ENCODE peak calls at places on chromosomes 12 and 14, in four cellular contexts. One of them, this sample, is unnamed.

GRCh38 chr12:84912191-84913142 is at the start of gene SLC6A15:
- DNase-seq in K562: no peak
- DNase-seq in GM12878: no peak
- DNase-seq in HepG2: no peak
- DNase-seq in this sample: peak

GRCh38 chr12:47576256-47576655 is 129.6 kb downstream of the RPAP3 start:
- DNase-seq in HepG2: no peak
- DNase-seq in GM12878: no peak
- DNase-seq in K562: no peak
- DNase-seq in this sample: peak

GRCh38 chr12:61798778-61799177 is 461.4 kb upstream of the USP15 start:
- DNase-seq in GM12878: no peak
- DNase-seq in HepG2: no peak
- DNase-seq in K562: no peak
- DNase-seq in this sample: no peak

GRCh38 chr12:68340404-68341270 is 8.5 kb upstream of the MDM1 start:
- DNase-seq in HepG2: no peak
- DNase-seq in GM12878: no peak
- DNase-seq in K562: no peak
- DNase-seq in this sample: no peak

GRCh38 chr12:15014708-15015107 is 41.9 kb downstream of the PDE6H start:
- DNase-seq in HepG2: no peak
- DNase-seq in K562: no peak
- DNase-seq in GM12878: no peak
- DNase-seq in this sample: no peak

GRCh38 chr12:93896427-93896826 is 219.3 kb downstream of the CRADD start:
- DNase-seq in K562: no peak
- DNase-seq in GM12878: no peak
- DNase-seq in HepG2: no peak
- DNase-seq in this sample: no peak

GRCh38 chr12:52360663-52361271 is 6.5 kb downstream of the KRT85 start:
- DNase-seq in K562: no peak
- DNase-seq in HepG2: no peak
- DNase-seq in GM12878: no peak
- DNase-seq in this sample: no peak

GRCh38 chr12:132152921-132153321 is 8.7 kb downstream of the NOC4L start:
- DNase-seq in GM12878: no peak
- DNase-seq in HepG2: no peak
- DNase-seq in K562: no peak
- DNase-seq in this sample: no peak

GRCh38 chr12:14827043-14827442 is 13.1 kb upstream of the SMCO3 start:
- DNase-seq in GM12878: no peak
- DNase-seq in K562: no peak
- DNase-seq in HepG2: no peak
- DNase-seq in this sample: no peak

GRCh38 chr14:103891667-103892215 is 36.5 kb upstream of the TDRD9 start:
- DNase-seq in GM12878: no peak
- DNase-seq in K562: no peak
- DNase-seq in HepG2: no peak
- DNase-seq in this sample: no peak

GRCh38 chr12:52156310-52156709 is 35.5 kb downstream of the KRT80 start:
- DNase-seq in K562: no peak
- DNase-seq in GM12878: no peak
- DNase-seq in HepG2: no peak
- DNase-seq in this sample: no peak

GRCh38 chr12:67991158-67991557 is 1.9 kb downstream of the IFNG-AS1 start:
- DNase-seq in GM12878: no peak
- DNase-seq in HepG2: no peak
- DNase-seq in K562: no peak
- DNase-seq in this sample: no peak

GRCh38 chr12:56884421-56884820 is 49.8 kb downstream of the SDR9C7 start:
- DNase-seq in K562: no peak
- DNase-seq in HepG2: no peak
- DNase-seq in GM12878: no peak
- DNase-seq in this sample: no peak

GRCh38 chr12:20213851-20214250 is 154.5 kb upstream of the PDE3A start:
- DNase-seq in GM12878: no peak
- DNase-seq in K562: no peak
- DNase-seq in HepG2: no peak
- DNase-seq in this sample: no peak

GRCh38 chr12:72006766-72007165 is 68.1 kb downstream of the TPH2 start:
- DNase-seq in K562: no peak
- DNase-seq in HepG2: no peak
- DNase-seq in GM12878: no peak
- DNase-seq in this sample: no peak

GRCh38 chr12:103768467-103769123 is 72.4 kb downstream of the NT5DC3 start:
- DNase-seq in K562: no peak
- DNase-seq in GM12878: no peak
- DNase-seq in HepG2: no peak
- DNase-seq in this sample: no peak

GRCh38 chr12:9711664-9712063 is 21.2 kb downstream of the CLECL1 start:
- DNase-seq in GM12878: no peak
- DNase-seq in HepG2: no peak
- DNase-seq in K562: no peak
- DNase-seq in this sample: no peak

GRCh38 chr14:29649170-29649569 is 278.5 kb downstream of the PRKD1 start:
- DNase-seq in K562: no peak
- DNase-seq in HepG2: no peak
- DNase-seq in GM12878: no peak
- DNase-seq in this sample: no peak

GRCh38 chr12:89947437-89948265 is 239.0 kb upstream of the ATP2B1 start:
- DNase-seq in HepG2: no peak
- DNase-seq in GM12878: no peak
- DNase-seq in K562: no peak
- DNase-seq in this sample: no peak

GRCh38 chr12:101563197-101563596 is 31.6 kb upstream of the MYBPC1 start:
- DNase-seq in HepG2: no peak
- DNase-seq in GM12878: no peak
- DNase-seq in K562: no peak
- DNase-seq in this sample: no peak

GRCh38 chr14:74571901-74572828 is 39.9 kb downstream of the LTBP2 start:
- DNase-seq in GM12878: no peak
- DNase-seq in HepG2: peak
- DNase-seq in K562: no peak
- DNase-seq in this sample: no peak

GRCh38 chr12:92341333-92341691 is 195.7 kb upstream of the BTG1 start:
- DNase-seq in GM12878: no peak
- DNase-seq in HepG2: peak
- DNase-seq in K562: peak
- DNase-seq in this sample: no peak

GRCh38 chr12:94545937-94546771 is 86.5 kb upstream of the CEP83 start:
- DNase-seq in HepG2: peak
- DNase-seq in GM12878: peak
- DNase-seq in K562: peak
- DNase-seq in this sample: peak

GRCh38 chr14:68688872-68689371 is 103.9 kb downstream of the ZFP36L1 start:
- DNase-seq in K562: no peak
- DNase-seq in GM12878: no peak
- DNase-seq in HepG2: no peak
- DNase-seq in this sample: no peak

GRCh38 chr14:70882771-70883492 is 24.3 kb upstream of the PCNX1 start:
- DNase-seq in HepG2: no peak
- DNase-seq in K562: peak
- DNase-seq in GM12878: peak
- DNase-seq in this sample: no peak

GRCh38 chr12:93847517-93848452 is 170.6 kb downstream of the CRADD start:
- DNase-seq in GM12878: peak
- DNase-seq in HepG2: no peak
- DNase-seq in K562: no peak
- DNase-seq in this sample: no peak

GRCh38 chr14:101408077-101408831 is 153.0 kb upstream of the DIO3 start:
- DNase-seq in GM12878: no peak
- DNase-seq in HepG2: no peak
- DNase-seq in K562: no peak
- DNase-seq in this sample: no peak

GRCh38 chr12:54000774-54001114 is 783 bp downstream of the HOXC9 start:
- DNase-seq in GM12878: no peak
- DNase-seq in K562: no peak
- DNase-seq in HepG2: no peak
- DNase-seq in this sample: no peak

GRCh38 chr14:73234029-73234428 is 3.3 kb upstream of the PAPLN start:
- DNase-seq in HepG2: no peak
- DNase-seq in GM12878: no peak
- DNase-seq in K562: no peak
- DNase-seq in this sample: no peak

GRCh38 chr12:131895640-131896079 is 1.2 kb downstream of the ULK1 start:
- DNase-seq in GM12878: no peak
- DNase-seq in K562: peak
- DNase-seq in HepG2: no peak
- DNase-seq in this sample: no peak

GRCh38 chr14:88463318-88463717 is 77.9 kb downstream of the SPATA7 start:
- DNase-seq in K562: peak
- DNase-seq in GM12878: no peak
- DNase-seq in HepG2: peak
- DNase-seq in this sample: no peak

GRCh38 chr12:25241171-25242020 is 9.3 kb downstream of the KRAS start:
- DNase-seq in GM12878: no peak
- DNase-seq in HepG2: peak
- DNase-seq in K562: peak
- DNase-seq in this sample: no peak

GRCh38 chr14:38730420-38730819 is 372.6 kb downstream of the SEC23A start:
- DNase-seq in HepG2: no peak
- DNase-seq in K562: no peak
- DNase-seq in GM12878: no peak
- DNase-seq in this sample: no peak

GRCh38 chr14:62443796-62444195 is 601.5 kb downstream of the KCNH5 start:
- DNase-seq in GM12878: no peak
- DNase-seq in HepG2: no peak
- DNase-seq in K562: no peak
- DNase-seq in this sample: no peak

GRCh38 chr12:55619352-55620138 is 17.1 kb upstream of the OR10P1 start:
- DNase-seq in HepG2: peak
- DNase-seq in GM12878: peak
- DNase-seq in K562: peak
- DNase-seq in this sample: no peak

GRCh38 chr12:53659609-53660008 is 16.3 kb downstream of the ATP5MC2 start:
- DNase-seq in HepG2: no peak
- DNase-seq in GM12878: peak
- DNase-seq in K562: no peak
- DNase-seq in this sample: no peak

GRCh38 chr12:2360630-2361170 is 307.9 kb downstream of the CACNA1C start:
- DNase-seq in HepG2: peak
- DNase-seq in GM12878: no peak
- DNase-seq in K562: no peak
- DNase-seq in this sample: no peak
- TF ChIP-seq TCF7 in HepG2: no peak
- TF ChIP-seq TCF7 in GM12878: no peak
- TF ChIP-seq TCF7 in K562: no peak
- TF ChIP-seq TCF7 in this sample: no peak

GRCh38 chr14:42378274-42378673 is 771.6 kb downstream of the LRFN5 start:
- DNase-seq in K562: no peak
- DNase-seq in HepG2: no peak
- DNase-seq in GM12878: no peak
- DNase-seq in this sample: peak
- TF ChIP-seq TCF7 in K562: no peak
- TF ChIP-seq TCF7 in HepG2: no peak
- TF ChIP-seq TCF7 in GM12878: no peak
- TF ChIP-seq TCF7 in this sample: no peak

GRCh38 chr12:79275631-79276030 is 411.1 kb downstream of the SYT1 start:
- DNase-seq in GM12878: no peak
- DNase-seq in HepG2: no peak
- DNase-seq in K562: no peak
- DNase-seq in this sample: no peak

DNA sequence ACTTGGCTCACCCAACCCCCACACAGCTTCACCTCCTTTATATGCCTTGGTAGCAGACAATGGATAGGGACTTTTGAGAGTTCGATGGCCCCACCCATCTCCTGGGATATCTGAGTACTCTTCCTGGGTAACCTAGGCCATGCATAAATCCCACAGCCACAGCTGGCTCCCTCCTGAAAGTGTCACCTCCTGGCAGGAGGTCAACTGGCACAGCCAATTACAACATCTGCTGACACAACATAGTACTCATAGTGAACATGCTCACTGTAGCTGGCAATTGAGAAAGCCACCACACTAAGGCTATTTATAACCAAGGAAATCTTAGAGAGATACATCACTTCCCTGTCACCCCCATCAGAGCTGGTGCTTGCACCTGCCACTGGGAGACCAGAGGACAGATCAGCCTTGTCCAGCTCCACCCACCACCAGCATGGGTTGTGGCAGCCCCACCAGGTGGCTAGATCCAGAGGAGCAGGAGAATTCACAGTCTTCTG is 410.0 kb downstream of the SYT1 start:
- DNase-seq in K562: no peak
- DNase-seq in GM12878: no peak
- DNase-seq in HepG2: no peak
- DNase-seq in this sample: peak
- TF ChIP-seq TCF7 in K562: no peak
- TF ChIP-seq TCF7 in GM12878: no peak
- TF ChIP-seq TCF7 in HepG2: no peak
- TF ChIP-seq TCF7 in this sample: no peak

GRCh38 chr12:29207120-29207519 is 58.0 kb downstream of the FAR2 start:
- DNase-seq in GM12878: no peak
- DNase-seq in K562: no peak
- DNase-seq in HepG2: no peak
- DNase-seq in this sample: no peak
- TF ChIP-seq TCF7 in GM12878: no peak
- TF ChIP-seq TCF7 in K562: no peak
- TF ChIP-seq TCF7 in HepG2: no peak
- TF ChIP-seq TCF7 in this sample: no peak

GRCh38 chr12:59096246-59096645 is 175.9 kb upstream of the LRIG3 start:
- DNase-seq in GM12878: no peak
- DNase-seq in HepG2: no peak
- DNase-seq in K562: no peak
- DNase-seq in this sample: no peak

GRCh38 chr12:59088673-59089072 is 168.4 kb upstream of the LRIG3 start:
- DNase-seq in K562: no peak
- DNase-seq in HepG2: no peak
- DNase-seq in GM12878: no peak
- DNase-seq in this sample: no peak

GRCh38 chr12:59097876-59098275 is 177.6 kb upstream of the LRIG3 start:
- DNase-seq in GM12878: no peak
- DNase-seq in K562: no peak
- DNase-seq in HepG2: no peak
- DNase-seq in this sample: no peak

GRCh38 chr12:59087691-59088090 is 167.4 kb upstream of the LRIG3 start:
- DNase-seq in K562: no peak
- DNase-seq in HepG2: no peak
- DNase-seq in GM12878: no peak
- DNase-seq in this sample: no peak

DNA sequence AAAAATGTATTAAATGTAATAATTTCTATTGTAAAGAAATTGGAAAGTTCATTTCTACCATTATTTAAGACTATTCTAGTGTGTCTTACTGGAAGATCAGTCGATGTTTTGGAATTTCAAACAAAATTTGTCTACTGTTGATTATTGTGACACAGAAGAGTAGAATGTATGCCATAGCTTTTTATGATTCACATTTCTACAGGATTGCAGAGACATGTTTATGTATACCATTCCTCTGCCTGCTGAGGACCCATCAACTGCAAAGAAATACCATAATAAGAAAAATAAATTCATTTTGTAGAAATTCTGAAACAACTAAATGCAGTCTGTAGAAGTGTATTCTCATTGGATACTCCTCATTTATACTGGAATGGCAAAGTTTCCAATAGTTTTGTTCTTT is 172.8 kb upstream of the LRIG3 start:
- DNase-seq in HepG2: no peak
- DNase-seq in K562: no peak
- DNase-seq in GM12878: no peak
- DNase-seq in this sample: no peak
- TF ChIP-seq TCF7 in HepG2: no peak
- TF ChIP-seq TCF7 in K562: no peak
- TF ChIP-seq TCF7 in GM12878: no peak
- TF ChIP-seq TCF7 in this sample: no peak